ENCODE peak calls at places on chromosomes 7 and 10, in nine cellular contexts. M is psoas muscle, U is cardiac muscle cell, D is A673, F is PC-3, Q is body of pancreas, R is GM12878, E is IMR-90, T is heart left ventricle. G is an unnamed sample.
A peak's percentile ranks its signal among the peaks of the same experiment; 100 is the strongest.

GRCh38 chr10:59905735-59906416 is 480 bp downstream of the CCDC6 start:
- DNase-seq in M (peak; percentile 23), U (no peak), D (no peak), F (no peak), Q (no peak), R (no peak), E (no peak), T (no peak), G (no peak)

GRCh38 chr10:84193327-84193726 is 1.0 kb upstream of the CDHR1 start:
- DNase-seq in M (no peak), U (no peak), D (no peak), F (no peak), Q (no peak), R (no peak), E (no peak), T (no peak), G (no peak)

GRCh38 chr10:112471878-112472487 is 25.0 kb downstream of the VTI1A start:
- DNase-seq in M (no peak), U (peak; percentile 73), D (peak; percentile 70), F (peak; percentile 48), Q (no peak), R (peak; percentile 25), E (peak; percentile 68), T (no peak), G (no peak)

GRCh38 chr10:100007239-100008141 is 2.3 kb downstream of the DNMBP start:
- DNase-seq in M (no peak), U (no peak), D (no peak), F (no peak), Q (no peak), R (no peak), E (no peak), T (no peak), G (no peak)

GRCh38 chr10:91805110-91805825 is 7.0 kb downstream of the TNKS2 start:
- DNase-seq in M (no peak), U (no peak), D (no peak), F (no peak), Q (no peak), R (no peak), E (peak; percentile 36), T (no peak), G (no peak)

GRCh38 chr10:84138478-84139125 is 707 bp upstream of the GHITM start:
- DNase-seq in M (no peak), U (no peak), D (no peak), F (no peak), Q (peak; percentile 21), R (no peak), E (peak; percentile 22), T (no peak), G (peak; percentile 19)

GRCh38 chr10:52949899-52950298 is 177.3 kb upstream of the MBL2 start:
- DNase-seq in M (no peak), U (no peak), D (no peak), F (peak; percentile 90), Q (no peak), R (no peak), E (no peak), T (no peak), G (no peak)

GRCh38 chr10:13526952-13527863 is 1.6 kb downstream of the BEND7 start:
- DNase-seq in M (no peak), U (peak; percentile 49), D (no peak), F (peak; percentile 34), Q (no peak), R (no peak), E (peak; percentile 72), T (no peak), G (no peak)

GRCh38 chr7:141071260-141071854 is 2.5 kb upstream of the TMEM178B start:
- DNase-seq in M (peak; percentile 35), U (peak; percentile 21), D (peak; percentile 75), F (peak; percentile 23), Q (peak; percentile 47), R (no peak), E (no peak), T (peak; percentile 36), G (peak; percentile 38)

GRCh38 chr7:78261302-78261701 is 462.7 kb downstream of the PHTF2 start:
- DNase-seq in M (no peak), U (no peak), D (no peak), F (no peak), Q (no peak), R (no peak), E (no peak), T (no peak), G (no peak)

GRCh38 chr7:75639071-75639892 is 99.5 kb downstream of the HIP1 start:
- DNase-seq in M (peak; percentile 48), U (peak; percentile 65), D (peak; percentile 53), F (peak; percentile 21), Q (peak; percentile 42), R (no peak), E (peak; percentile 22), T (peak; percentile 55), G (peak; percentile 53)

GRCh38 chr7:142357953-142358520 is 100.2 kb upstream of the PRSS58 start:
- DNase-seq in M (no peak), U (peak; percentile 86), D (peak; percentile 78), F (peak; percentile 78), Q (no peak), R (peak; percentile 5), E (peak; percentile 83), T (no peak), G (no peak)

GRCh38 chr10:129951251-129951808 is 12.7 kb downstream of the EBF3 start:
- DNase-seq in M (no peak), U (peak; percentile 70), D (peak; percentile 79), F (no peak), Q (no peak), R (no peak), E (no peak), T (no peak), G (no peak)

GRCh38 chr10:43251664-43252165 is 15.2 kb downstream of the RASGEF1A start:
- DNase-seq in M (no peak), U (no peak), D (no peak), F (no peak), Q (no peak), R (no peak), E (no peak), T (no peak), G (no peak)

GRCh38 chr10:78066728-78067430 is 33.2 kb downstream of the RPS24 start:
- DNase-seq in M (no peak), U (no peak), D (no peak), F (no peak), Q (no peak), R (no peak), E (no peak), T (no peak), G (no peak)

GRCh38 chr7:154892459-154892858 is 110.5 kb downstream of the PAXIP1 start:
- DNase-seq in M (no peak), U (no peak), D (no peak), F (no peak), Q (no peak), R (no peak), E (no peak), T (no peak), G (no peak)
- H3K4me3 ChIP-seq in M (no peak overlapping the region), U (no peak overlapping the region), D (no peak overlapping the region), F (no peak overlapping the region), Q (no peak overlapping the region), R (no peak overlapping the region), E (no peak overlapping the region), T (no peak overlapping the region), G (no peak overlapping the region)

GRCh38 chr7:92991190-92991589 is 126.6 kb downstream of the SAMD9 start:
- DNase-seq in M (no peak), U (no peak), D (no peak), F (no peak), Q (no peak), R (no peak), E (no peak), T (no peak), G (no peak)

GRCh38 chr7:92988941-92989540 is 128.7 kb downstream of the SAMD9 start:
- DNase-seq in M (no peak), U (no peak), D (no peak), F (no peak), Q (no peak), R (no peak), E (peak; percentile 11), T (no peak), G (no peak)

GRCh38 chr7:92987543-92987942 is 130.2 kb downstream of the SAMD9 start:
- DNase-seq in M (no peak), U (no peak), D (no peak), F (no peak), Q (no peak), R (no peak), E (peak; percentile 11), T (no peak), G (no peak)

GRCh38 chr7:92987095-92987494 is 130.7 kb downstream of the SAMD9 start:
- DNase-seq in M (no peak), U (peak; percentile 72), D (no peak), F (no peak), Q (no peak), R (no peak), E (peak; percentile 85), T (no peak), G (no peak)

DNA sequence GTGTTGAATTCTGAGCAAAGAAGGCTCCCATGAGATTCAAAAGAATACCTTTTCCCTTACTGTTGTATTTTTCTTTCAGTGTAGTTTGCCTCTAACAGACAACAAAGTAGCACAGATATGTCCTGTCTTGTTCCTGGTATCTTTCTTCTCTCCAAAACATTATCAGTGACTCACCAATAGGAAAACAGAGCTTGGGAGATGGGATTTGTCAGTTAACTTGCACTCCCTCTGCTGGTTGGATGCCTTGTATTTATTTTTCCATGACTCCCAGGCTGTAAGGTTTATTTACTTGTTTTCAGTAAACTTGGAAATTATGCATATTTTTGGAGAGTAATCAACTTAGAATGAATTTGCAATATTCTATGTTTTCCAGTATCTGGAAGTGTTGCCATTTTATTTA is 129.7 kb downstream of the SAMD9 start:
- DNase-seq in M (no peak), U (peak; percentile 62), D (peak; percentile 53), F (peak; percentile 51), Q (no peak), R (no peak), E (peak; percentile 78), T (no peak), G (no peak)
- TF ChIP-seq CTCF in M (peak; percentile 22), U (peak; percentile 38), D (peak; percentile 56), F (peak; percentile 75), Q (peak; percentile 18), R (peak; percentile 27), E (peak; percentile 52), T (peak; percentile 21), G (peak; percentile 54)

GRCh38 chr10:116769368-116769767 is 27.0 kb upstream of the HSPA12A start:
- DNase-seq in M (no peak), U (no peak), D (no peak), F (no peak), Q (no peak), R (no peak), E (no peak), T (no peak), G (no peak)
- H3K4me1 ChIP-seq in M (no peaks in the 10 kb centered on the region), U (peaks cover 2% of the 10 kb centered on the region), D (no peaks in the 10 kb centered on the region), F (peaks cover 22% of the 10 kb centered on the region), Q (no peaks in the 10 kb centered on the region), R (no peaks in the 10 kb centered on the region), E (peaks cover 22% of the 10 kb centered on the region), T (peaks cover 15% of the 10 kb centered on the region), G (peaks cover 50% of the 10 kb centered on the region)

GRCh38 chr7:149770728-149771127 is 2.7 kb downstream of the ZNF467 start:
- DNase-seq in M (no peak), U (no peak), D (no peak), F (no peak), Q (no peak), R (no peak), E (no peak), T (no peak), G (no peak)
- H3K4me3 ChIP-seq in M (peak overlapping the region; percentile 70), U (peak overlapping the region; percentile 27), D (no peak overlapping the region), F (no peak overlapping the region), Q (no peak overlapping the region), R (no peak overlapping the region), E (no peak overlapping the region), T (no peak overlapping the region), G (peak overlapping the region; percentile 81)

G was measured in left ventricle myocardium inferior.